ENCODE peak calls at places on chromosome 5, in four cellular contexts. Z is heart right ventricle, O is lower leg skin, N is NCI-H748 treated with DMSO at 0.1 percent for 48 hours. B is an unnamed sample.

GRCh38 chr5:157744055-157745011 is 821 bp downstream of the LSM11 start:
- DNase-seq in Z (peak), O (no peak), N (no peak), B (peak)

GRCh38 chr5:36602711-36603321 is 3.6 kb upstream of the SLC1A3 start:
- DNase-seq in Z (peak), O (no peak), N (no peak), B (no peak)

GRCh38 chr5:16864566-16864965 is 71.5 kb downstream of the MYO10 start:
- DNase-seq in Z (no peak), O (peak), N (no peak), B (no peak)

GRCh38 chr5:101531031-101531430 is 627.9 kb upstream of the ST8SIA4 start:
- DNase-seq in Z (no peak), O (no peak), N (no peak), B (no peak)

GRCh38 chr5:2173067-2173466 is 290.3 kb upstream of the IRX4 start:
- DNase-seq in Z (no peak), O (no peak), N (peak), B (no peak)

GRCh38 chr5:62432618-62433064 is 20.1 kb downstream of the IPO11 start:
- DNase-seq in Z (no peak), O (no peak), N (no peak), B (no peak)

GRCh38 chr5:10607023-10607665 is 43.3 kb downstream of the ANKRD33B start:
- DNase-seq in Z (peak), O (peak), N (peak), B (no peak)

GRCh38 chr5:172343741-172344140 is 60.2 kb upstream of the UBTD2 start:
- DNase-seq in Z (no peak), O (no peak), N (no peak), B (no peak)

GRCh38 chr5:54965806-54966205 is 19.6 kb downstream of the ESM1 start:
- DNase-seq in Z (no peak), O (no peak), N (no peak), B (no peak)

GRCh38 chr5:51226420-51226735 is 156.9 kb upstream of the ISL1 start:
- DNase-seq in Z (no peak), O (no peak), N (peak), B (no peak)

GRCh38 chr5:109849478-109850088 is 159.9 kb downstream of the MAN2A1 start:
- DNase-seq in Z (no peak), O (no peak), N (no peak), B (no peak)

GRCh38 chr5:135709998-135710670 is 124.3 kb upstream of the SLC25A48 start:
- DNase-seq in Z (no peak), O (no peak), N (no peak), B (no peak)

GRCh38 chr5:78638973-78639669 is 9.5 kb downstream of the LHFPL2 start:
- DNase-seq in Z (no peak), O (no peak), N (no peak), B (no peak)

GRCh38 chr5:68033961-68034581 is 181.5 kb upstream of the PIK3R1 start:
- DNase-seq in Z (peak), O (no peak), N (no peak), B (no peak)

GRCh38 chr5:2181164-2181956 is 298.6 kb upstream of the IRX4 start:
- DNase-seq in Z (no peak), O (peak), N (no peak), B (no peak)

GRCh38 chr5:83718195-83718825 is 2.3 kb downstream of the HAPLN1 start:
- DNase-seq in Z (no peak), O (no peak), N (peak), B (peak)

GRCh38 chr5:180807654-180808414 is 5.2 kb upstream of the MGAT1 start:
- DNase-seq in Z (no peak), O (peak), N (no peak), B (no peak)

GRCh38 chr5:90645024-90645610 is 86.5 kb downstream of the ADGRV1 start:
- DNase-seq in Z (no peak), O (no peak), N (no peak), B (no peak)

GRCh38 chr5:96823900-96824351 is 16.2 kb upstream of the ERAP1 start:
- DNase-seq in Z (no peak), O (no peak), N (no peak), B (no peak)

B was measured in frontal cortex.